ENCODE peak calls at places on chromosomes 3 and 15, in six cellular contexts. Q is uterus; X is fibroblast of the conjunctiva; D is stimulated activated CD8-positive, alpha-beta memory T cell treated with anti-CD3 and anti-CD28 coated beads, Interleukin-12 subunit alpha, Interleukin-12 subunit beta, amount 100 ng/mL, for 1 hour; G is omental fat pad; M is stimulated activated effector memory CD8-positive, alpha-beta T cell treated with anti-CD3 and anti-CD28 coated beads, Interleukin-12 subunit alpha, Interleukin-12 subunit beta, amount 100 ng/mL, for 72 hours. R is an unnamed sample.

GRCh38 chr3:150367771-150368170 is 40.3 kb upstream of the TSC22D2 start:
- DNase-seq in Q (no peak), X (no peak), D (no peak), G (no peak), M (no peak), R (no peak)

GRCh38 chr15:33547876-33548275 is 237.1 kb downstream of the RYR3 start:
- DNase-seq in Q (no peak), X (no peak), D (no peak), G (no peak), M (no peak), R (peak)

GRCh38 chr3:121431717-121432517 is 113.9 kb downstream of the POLQ start:
- DNase-seq in Q (no peak), X (peak), D (peak), G (no peak), M (no peak), R (peak)

GRCh38 chr15:57421110-57421509 is 44.8 kb downstream of the CGNL1 start:
- DNase-seq in Q (no peak), X (no peak), D (no peak), G (no peak), M (no peak), R (no peak)

GRCh38 chr3:47104259-47104658 is 59.7 kb downstream of the SETD2 start:
- DNase-seq in Q (no peak), X (no peak), D (no peak), G (no peak), M (no peak), R (no peak)

GRCh38 chr3:120218981-120219380 is 66.0 kb downstream of the GPR156 start:
- DNase-seq in Q (no peak), X (no peak), D (no peak), G (no peak), M (no peak), R (no peak)

GRCh38 chr15:42152196-42152920 is 4.1 kb downstream of the PLA2G4F start:
- DNase-seq in Q (no peak), X (no peak), D (no peak), G (no peak), M (no peak), R (no peak)

GRCh38 chr3:159848348-159849118 is 140.1 kb upstream of the IL12A start:
- DNase-seq in Q (no peak), X (no peak), D (no peak), G (no peak), M (no peak), R (no peak)

GRCh38 chr3:187066228-187066995 is 72.9 kb downstream of the RPL39L start:
- DNase-seq in Q (no peak), X (peak), D (peak), G (no peak), M (peak), R (peak)

GRCh38 chr15:68188647-68189046 is 16.5 kb downstream of the CALML4 start:
- DNase-seq in Q (no peak), X (no peak), D (no peak), G (no peak), M (no peak), R (no peak)

GRCh38 chr3:143831208-143831607 is 17.1 kb downstream of the SLC9A9 start:
- DNase-seq in Q (no peak), X (no peak), D (no peak), G (no peak), M (no peak), R (peak)

GRCh38 chr3:186097317-186097662 is 11.6 kb downstream of the ETV5 start:
- DNase-seq in Q (no peak), X (no peak), D (no peak), G (no peak), M (no peak), R (no peak)

GRCh38 chr15:92840149-92840548 is 60.0 kb upstream of the CHD2 start:
- DNase-seq in Q (no peak), X (no peak), D (no peak), G (no peak), M (no peak), R (peak)

GRCh38 chr3:36700537-36701248 is 63.7 kb downstream of the DCLK3 start:
- DNase-seq in Q (peak), X (peak), D (no peak), G (no peak), M (no peak), R (peak)

GRCh38 chr3:171343688-171344087 is 116.5 kb downstream of the TNIK start:
- DNase-seq in Q (no peak), X (no peak), D (no peak), G (no peak), M (no peak), R (peak)

GRCh38 chr15:28892789-28893610 is 7.2 kb downstream of the APBA2 start:
- DNase-seq in Q (no peak), X (no peak), D (no peak), G (no peak), M (no peak), R (no peak)

GRCh38 chr15:59174161-59174845 is 32.3 kb upstream of the LDHAL6B start:
- DNase-seq in Q (no peak), X (no peak), D (no peak), G (no peak), M (no peak), R (no peak)

GRCh38 chr3:188680189-188680588 is 491.6 kb upstream of the TPRG1 start:
- DNase-seq in Q (no peak), X (no peak), D (no peak), G (no peak), M (no peak), R (no peak)

GRCh38 chr3:171266034-171266805 is 194.0 kb downstream of the TNIK start:
- DNase-seq in Q (no peak), X (no peak), D (no peak), G (no peak), M (no peak), R (no peak)

GRCh38 chr15:72380743-72381142 is 4.9 kb upstream of the HEXA start:
- DNase-seq in Q (no peak), X (no peak), D (no peak), G (no peak), M (no peak), R (no peak)

GRCh38 chr15:69434236-69434635 is 18.4 kb upstream of the RPLP1 start:
- DNase-seq in Q (no peak), X (no peak), D (no peak), G (no peak), M (no peak), R (no peak)

GRCh38 chr3:64902991-64903390 is 215.2 kb upstream of the ADAMTS9 start:
- DNase-seq in Q (no peak), X (no peak), D (no peak), G (no peak), M (no peak), R (no peak)

GRCh38 chr3:195859061-195859845 is 47.5 kb upstream of the MUC4 start:
- DNase-seq in Q (peak), X (peak), D (peak), G (peak), M (peak), R (peak)

GRCh38 chr3:128068156-128068620 is 16.0 kb downstream of the SEC61A1 start:
- DNase-seq in Q (no peak), X (peak), D (no peak), G (no peak), M (no peak), R (peak)

GRCh38 chr3:40254898-40255297 is 54.6 kb upstream of the EIF1B start:
- DNase-seq in Q (no peak), X (no peak), D (no peak), G (no peak), M (no peak), R (no peak)

GRCh38 chr3:183222631-183223030 is 30.4 kb upstream of the B3GNT5 start:
- DNase-seq in Q (no peak), X (no peak), D (no peak), G (no peak), M (peak), R (no peak)

GRCh38 chr15:68055224-68055705 is 1.1 kb downstream of the PIAS1 start:
- DNase-seq in Q (no peak), X (peak), D (peak), G (no peak), M (peak), R (peak)

GRCh38 chr15:40306908-40307307 is 827 bp downstream of the PLCB2 start:
- DNase-seq in Q (no peak), X (no peak), D (no peak), G (no peak), M (peak), R (no peak)

GRCh38 chr3:72176537-72177041 is 391.6 kb upstream of the PROK2 start:
- DNase-seq in Q (no peak), X (no peak), D (no peak), G (no peak), M (no peak), R (peak)

GRCh38 chr15:86115138-86115801 is 35.6 kb downstream of the AGBL1 start:
- DNase-seq in Q (no peak), X (no peak), D (no peak), G (no peak), M (no peak), R (no peak)

GRCh38 chr15:48413304-48413703 is 82.1 kb downstream of the DUT start:
- DNase-seq in Q (no peak), X (no peak), D (no peak), G (no peak), M (no peak), R (no peak)